ENCODE peak calls at places on chromosomes 4 and X, in eight cellular contexts. G, T, C, X, I, E, D and Y are unnamed samples.

GRCh38 chr4:69360271-69360670 is 80.0 kb downstream of the UGT2B28 start:
- DNase-seq in T (no peak), I (no peak), C (no peak), E (no peak), X (no peak), G (no peak), D (no peak), Y (no peak)

GRCh38 chr4:155900402-155900801 is 3.1 kb upstream of the TDO2 start:
- DNase-seq in C (no peak), G (no peak), X (no peak), I (no peak), T (no peak), E (no peak), D (peak; percentile 44), Y (no peak)

GRCh38 chrX:6738518-6739470 is 203.9 kb upstream of the VCX3A start:
- DNase-seq in C (no peak), T (no peak), E (no peak), G (peak; percentile 69), D (no peak), X (no peak), I (no peak), Y (peak; percentile 34)

GRCh38 chr4:127782275-127783025 is at the start of gene HSPA4L:
- DNase-seq in X (peak; percentile 62), I (peak; percentile 23), T (peak; percentile 76), E (no peak), D (peak; percentile 2), G (peak; percentile 60), C (peak; percentile 62), Y (peak; percentile 64)

GRCh38 chrX:85569096-85569495 is 189.6 kb upstream of the POF1B start:
- DNase-seq in C (no peak), I (no peak), T (no peak), E (no peak), X (no peak), D (no peak), G (no peak), Y (no peak)

GRCh38 chr4:121789960-121790829 is 10.9 kb upstream of the EXOSC9 start:
- DNase-seq in E (no peak), I (no peak), D (peak; percentile 65), C (no peak), G (no peak), X (no peak), T (no peak), Y (no peak)

GRCh38 chr4:75912968-75913367 is 10.7 kb upstream of the PPEF2 start:
- DNase-seq in X (no peak), C (no peak), G (no peak), E (no peak), D (no peak), I (no peak), T (no peak), Y (no peak)

GRCh38 chr4:13783800-13784411 is 156.4 kb upstream of the BOD1L1 start:
- DNase-seq in X (no peak), C (no peak), E (no peak), I (no peak), G (no peak), D (no peak), T (no peak), Y (no peak)

GRCh38 chr4:77989986-77990385 is 67.1 kb upstream of the FRAS1 start:
- DNase-seq in E (no peak), C (no peak), T (no peak), I (no peak), X (no peak), D (no peak), G (no peak), Y (no peak)

GRCh38 chrX:8688776-8689175 is 43.2 kb downstream of the ANOS1 start:
- DNase-seq in C (no peak), E (no peak), X (no peak), T (no peak), I (no peak), G (no peak), D (no peak), Y (no peak)

GRCh38 chr4:170005472-170005871 is 20.7 kb downstream of the MFAP3L start:
- DNase-seq in I (no peak), D (no peak), G (no peak), E (no peak), T (no peak), C (peak; percentile 88), X (no peak), Y (no peak)

GRCh38 chr4:145670422-145670821 is 9.5 kb upstream of the C4orf51 start:
- DNase-seq in G (no peak), I (no peak), T (no peak), D (no peak), C (no peak), E (no peak), X (no peak), Y (no peak)

GRCh38 chr4:141759796-141760425 is 123.5 kb downstream of the IL15 start:
- DNase-seq in X (no peak), E (no peak), I (no peak), T (no peak), D (no peak), G (no peak), C (no peak), Y (no peak)

GRCh38 chr4:180203349-180203748 is 2039.9 kb upstream of the TENM3 start:
- DNase-seq in X (no peak), T (no peak), C (no peak), G (no peak), D (no peak), E (no peak), I (no peak), Y (peak; percentile 24)

GRCh38 chrX:18809641-18810040 is 102.2 kb downstream of the PPEF1 start:
- DNase-seq in E (no peak), X (no peak), G (no peak), C (no peak), I (no peak), T (no peak), D (no peak), Y (no peak)

GRCh38 chr4:25180524-25181131 is 20.4 kb upstream of the SEPSECS start:
- DNase-seq in C (no peak), X (no peak), G (peak; percentile 67), I (no peak), D (no peak), E (no peak), T (no peak), Y (peak; percentile 30)

GRCh38 chr4:121938282-121939092 is 13.4 kb downstream of the TRPC3 start:
- DNase-seq in C (no peak), D (no peak), E (no peak), T (no peak), X (no peak), G (no peak), I (no peak), Y (no peak)